ENCODE peak calls at places on chromosomes 6 and 20, in five cellular contexts. Y is stimulated activated CD4-positive, alpha-beta T cell treated with anti-CD3 and anti-CD28 coated beads, Interleukin-1b, Interleukin-23, amount 100 ng/mL, for 1 hour; L is NK-92 treated with Interleukin-12 subunit alpha and Interleukin-12 subunit beta, amount 100 ng/mL, for 24 hours; H is kidney tubule cell; C is pancreas. O is an unnamed sample.

GRCh38 chr20:56445540-56445939 is 22.9 kb upstream of the RTF2 start:
- DNase-seq in Y (no peak), L (no peak), H (no peak), C (no peak), O (no peak)

GRCh38 chr6:143449731-143450452 is 603 bp downstream of the ADAT2 start:
- DNase-seq in Y (peak; percentile 6), L (no peak), H (peak; percentile 39), C (no peak), O (no peak)

GRCh38 chr20:44442298-44443070 is 33.2 kb upstream of the TTPAL start:
- DNase-seq in Y (no peak), L (no peak), H (no peak), C (no peak), O (no peak)

GRCh38 chr20:34195355-34195754 is 45.9 kb upstream of the ASIP start:
- DNase-seq in Y (no peak), L (no peak), H (no peak), C (no peak), O (no peak)

GRCh38 chr20:62914436-62914835 is 11.9 kb downstream of the DIDO1 start:
- DNase-seq in Y (no peak), L (no peak), H (no peak), C (no peak), O (no peak)

GRCh38 chr6:39865011-39865888 is 69.0 kb downstream of the MOCS1 start:
- DNase-seq in Y (peak; percentile 27), L (peak; percentile 25), H (peak; percentile 71), C (peak; percentile 71), O (peak; percentile 16)

GRCh38 chr6:36244641-36245280 is 25.1 kb upstream of the PNPLA1 start:
- DNase-seq in Y (no peak), L (no peak), H (peak; percentile 64), C (no peak), O (no peak)

GRCh38 chr6:147507162-147508072 is 1.1 kb upstream of the SAMD5 start:
- DNase-seq in Y (no peak), L (no peak), H (peak; percentile 30), C (peak; percentile 18), O (no peak)

GRCh38 chr6:21742238-21742660 is 148.7 kb downstream of the SOX4 start:
- DNase-seq in Y (no peak), L (no peak), H (peak; percentile 66), C (no peak), O (no peak)

GRCh38 chr20:50052952-50053789 is 59.8 kb downstream of the UBE2V1 start:
- DNase-seq in Y (no peak), L (no peak), H (no peak), C (no peak), O (no peak)

GRCh38 chr6:151257984-151258445 is 18.2 kb downstream of the AKAP12 start:
- DNase-seq in Y (no peak), L (no peak), H (no peak), C (no peak), O (no peak)

GRCh38 chr6:43584892-43585570 is 9.0 kb downstream of the POLH start:
- DNase-seq in Y (no peak), L (no peak), H (no peak), C (no peak), O (no peak)

GRCh38 chr20:46731770-46732169 is 22.3 kb downstream of the SLC2A10 start:
- DNase-seq in Y (no peak), L (no peak), H (no peak), C (no peak), O (no peak)

GRCh38 chr20:62953839-62954703 is 1.6 kb downstream of the SLC17A9 start:
- DNase-seq in Y (no peak), L (no peak), H (peak; percentile 48), C (peak; percentile 29), O (peak; percentile 24)

GRCh38 chr6:53347250-53347920 is 1.4 kb downstream of the ELOVL5 start:
- DNase-seq in Y (no peak), L (peak; percentile 54), H (peak; percentile 29), C (no peak), O (peak; percentile 56)

GRCh38 chr20:43955244-43956191 is 40.9 kb downstream of the TOX2 start:
- DNase-seq in Y (no peak), L (peak; percentile 79), H (peak; percentile 94), C (no peak), O (no peak)

GRCh38 chr20:25177890-25178321 is 17.6 kb upstream of the ENTPD6 start:
- DNase-seq in Y (no peak), L (no peak), H (no peak), C (peak; percentile 62), O (no peak)

GRCh38 chr6:10451828-10452509 is 37.1 kb upstream of the TFAP2A start:
- DNase-seq in Y (no peak), L (no peak), H (peak; percentile 98), C (no peak), O (no peak)

GRCh38 chr20:25165128-25165527 is 30.4 kb upstream of the ENTPD6 start:
- DNase-seq in Y (no peak), L (no peak), H (no peak), C (no peak), O (no peak)

GRCh38 chr20:25006431-25007167 is 14.0 kb upstream of the APMAP start:
- DNase-seq in Y (no peak), L (no peak), H (no peak), C (no peak), O (no peak)

GRCh38 chr20:57633945-57634491 is 13.8 kb upstream of the ZBP1 start:
- DNase-seq in Y (no peak), L (no peak), H (peak; percentile 31), C (no peak), O (no peak)

O was measured in anterior cingulate cortex.